ENCODE peak calls at places on chromosomes 5 and 9, in four cellular contexts. M is pancreas; Z is psoas muscle; U is CD8-positive, alpha-beta memory T cell. K is an unnamed sample.

GRCh38 chr5:138032028-138032571 is 779 bp downstream of the FAM13B start:
- DNase-seq in M (peak), Z (peak), U (no peak), K (peak)

GRCh38 chr9:83598487-83598886 is 24.5 kb upstream of the IDNK start:
- DNase-seq in M (no peak), Z (no peak), U (no peak), K (no peak)

GRCh38 chr5:44740655-44741054 is 68.1 kb upstream of the MRPS30 start:
- DNase-seq in M (no peak), Z (no peak), U (no peak), K (no peak)

GRCh38 chr5:160485364-160486010 is 63.8 kb downstream of the PTTG1 start:
- DNase-seq in M (no peak), Z (no peak), U (no peak), K (no peak)

GRCh38 chr5:56142620-56143431 is 90.3 kb downstream of the ANKRD55 start:
- DNase-seq in M (peak), Z (no peak), U (no peak), K (no peak)

GRCh38 chr9:93945400-93946337 is 9.5 kb downstream of the BARX1 start:
- DNase-seq in M (no peak), Z (no peak), U (no peak), K (no peak)

GRCh38 chr9:75911390-75911789 is 20.9 kb downstream of the PCSK5 start:
- DNase-seq in M (no peak), Z (no peak), U (no peak), K (no peak)

GRCh38 chr5:176541338-176542134 is 4.3 kb upstream of the RNF44 start:
- DNase-seq in M (no peak), Z (peak), U (peak), K (no peak)

GRCh38 chr5:71632168-71632567 is 45.0 kb downstream of the MCCC2 start:
- DNase-seq in M (no peak), Z (no peak), U (no peak), K (no peak)

GRCh38 chr9:136335296-136336155 is 8.2 kb downstream of the GPSM1 start:
- DNase-seq in M (no peak), Z (no peak), U (no peak), K (no peak)

GRCh38 chr5:154243736-154244135 is 53.2 kb downstream of the GALNT10 start:
- DNase-seq in M (no peak), Z (no peak), U (no peak), K (no peak)

GRCh38 chr5:95848701-95849100 is 26.2 kb upstream of the GLRX start:
- DNase-seq in M (no peak), Z (no peak), U (no peak), K (no peak)

GRCh38 chr5:8068078-8068477 is 199.1 kb downstream of the MTRR start:
- DNase-seq in M (no peak), Z (no peak), U (no peak), K (no peak)

GRCh38 chr5:149930754-149931574 is 13.6 kb downstream of the PDE6A start:
- DNase-seq in M (no peak), Z (no peak), U (no peak), K (no peak)
- H3K4me3 ChIP-seq in M (no peak), Z (peak), U (no peak), K (no peak)

GRCh38 chr5:62771331-62771730 is 192.7 kb downstream of the LRRC70 start:
- DNase-seq in M (no peak), Z (no peak), U (no peak), K (no peak)

GRCh38 chr5:62762503-62762902 is 183.9 kb downstream of the LRRC70 start:
- DNase-seq in M (no peak), Z (no peak), U (no peak), K (no peak)

GRCh38 chr5:62773460-62773859 is 194.8 kb downstream of the LRRC70 start:
- DNase-seq in M (no peak), Z (no peak), U (no peak), K (no peak)

DNA sequence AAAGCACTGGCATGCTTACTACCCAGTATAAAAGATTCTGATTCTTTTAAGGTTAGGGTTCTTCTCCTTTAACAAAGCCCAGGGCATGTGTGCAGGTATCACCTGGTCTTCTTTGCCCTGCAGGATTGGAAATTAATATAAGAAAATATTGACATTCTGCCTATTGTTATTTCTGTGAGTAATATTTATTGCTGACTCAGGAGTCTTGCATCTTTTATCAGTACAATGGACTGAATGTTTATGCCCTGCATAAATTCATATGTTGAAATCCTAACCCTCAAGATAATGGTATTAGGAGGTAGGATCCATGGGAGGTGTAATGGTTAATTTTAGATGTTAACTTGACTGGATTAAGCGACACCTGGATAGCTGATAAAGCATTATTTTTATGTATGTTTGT is 189.0 kb downstream of the LRRC70 start:
- DNase-seq in M (no peak), Z (no peak), U (no peak), K (no peak)
- H3K4me3 ChIP-seq in M (no peak), Z (no peak), U (no peak), K (no peak)

GRCh38 chr9:127395491-127396252 is 1.3 kb upstream of the SLC2A8 start:
- DNase-seq in M (no peak), Z (no peak), U (no peak), K (no peak)
- H3K4me3 ChIP-seq in M (no peak), Z (peak), U (no peak), K (peak)

GRCh38 chr5:51172853-51173635 is 210.2 kb upstream of the ISL1 start:
- DNase-seq in M (no peak), Z (no peak), U (no peak), K (no peak)
- H3K4me3 ChIP-seq in M (no peak), Z (no peak), U (no peak), K (no peak)

GRCh38 chr5:2759696-2760461 is 8.4 kb upstream of the IRX2 start:
- DNase-seq in M (no peak), Z (no peak), U (no peak), K (no peak)

GRCh38 chr5:2762744-2763532 is 11.5 kb upstream of the IRX2 start:
- DNase-seq in M (no peak), Z (no peak), U (no peak), K (no peak)

GRCh38 chr5:2761921-2762488 is 10.5 kb upstream of the IRX2 start:
- DNase-seq in M (no peak), Z (no peak), U (no peak), K (no peak)

GRCh38 chr5:2764581-2764980 is 13.1 kb upstream of the IRX2 start:
- DNase-seq in M (no peak), Z (no peak), U (no peak), K (no peak)

GRCh38 chr5:2763533-2763794 is 12.0 kb upstream of the IRX2 start:
- DNase-seq in M (no peak), Z (no peak), U (no peak), K (no peak)
- H3K4me3 ChIP-seq in M (no peak), Z (no peak), U (no peak), K (no peak)

DNA sequence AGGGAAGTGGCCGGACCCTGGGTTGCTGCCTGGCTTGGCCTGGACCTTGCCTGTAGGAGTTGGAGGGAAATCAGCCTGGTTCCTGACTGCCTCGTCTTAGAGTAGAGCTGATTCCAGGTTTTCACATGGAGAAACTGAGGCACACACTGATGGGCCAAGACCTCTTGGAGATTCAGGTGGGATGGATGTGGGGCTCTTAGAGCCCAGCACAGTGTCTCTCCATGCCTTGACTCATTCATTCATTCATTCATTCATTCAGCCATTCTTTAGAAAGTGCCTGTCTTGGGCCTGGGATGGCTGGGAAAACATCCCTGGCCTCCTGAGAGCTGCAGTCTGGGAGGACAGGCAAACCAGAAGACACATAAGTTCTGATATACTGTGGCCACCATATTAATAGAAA is 2.2 kb downstream of the LRRC8A start:
- DNase-seq in M (no peak), Z (no peak), U (no peak), K (no peak)
- H3K4me3 ChIP-seq in M (no peak), Z (peak), U (no peak), K (no peak)

DNA sequence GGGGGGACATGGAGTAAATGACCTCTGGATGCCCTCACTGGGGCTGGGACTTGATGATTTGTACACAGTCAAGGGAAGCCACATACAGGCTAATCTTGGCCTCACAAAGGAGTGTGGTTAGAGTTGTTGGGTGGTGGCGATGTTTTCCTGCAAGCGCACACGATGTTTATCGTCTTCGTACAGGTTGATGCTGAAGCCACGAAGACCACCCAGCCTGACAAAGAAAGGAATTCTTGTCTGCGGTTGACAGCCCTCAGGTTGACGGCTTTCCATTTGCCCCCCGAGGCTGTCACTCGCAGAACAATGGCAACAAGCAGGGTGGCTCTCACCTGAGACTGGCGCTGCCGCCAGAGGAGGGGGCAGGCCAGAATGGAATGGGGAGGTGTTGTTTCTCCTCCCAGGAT is 14.1 kb upstream of the XPA start:
- DNase-seq in M (no peak), Z (no peak), U (no peak), K (no peak)
- H3K4me3 ChIP-seq in M (no peak), Z (no peak), U (no peak), K (no peak)

GRCh38 chr9:134662143-134662876 is 20.7 kb downstream of the COL5A1 start:
- DNase-seq in M (no peak), Z (peak), U (no peak), K (no peak)
- H3K4me3 ChIP-seq in M (no peak), Z (no peak), U (no peak), K (no peak)

K was measured in dorsolateral prefrontal cortex.